ENCODE peak calls at places on chromosomes 12 and 14, in four cellular contexts. A, X, S and V are unnamed samples.

GRCh38 chr14:35400707-35401421 is 3.7 kb downstream of the NFKBIA start:
- DNase-seq in X (no peak), A (no peak), S (no peak), V (peak)

GRCh38 chr12:47894068-47894467 is 10.7 kb downstream of the VDR start:
- DNase-seq in X (no peak), A (no peak), S (no peak), V (no peak)

GRCh38 chr12:10363922-10364838 is 25.7 kb downstream of the KLRK1 start:
- DNase-seq in S (peak), X (no peak), A (peak), V (peak)

GRCh38 chr12:12681061-12681765 is 14.8 kb downstream of the GPR19 start:
- DNase-seq in S (no peak), A (no peak), X (no peak), V (no peak)

GRCh38 chr12:113366827-113367226 is 8.4 kb downstream of the PLBD2 start:
- DNase-seq in A (no peak), S (peak), X (no peak), V (no peak)

GRCh38 chr12:106645074-106645421 is 62.2 kb downstream of the RFX4 start:
- DNase-seq in X (no peak), A (no peak), S (peak), V (peak)

GRCh38 chr12:124747426-124748161 is 116.1 kb downstream of the SCARB1 start:
- DNase-seq in A (peak), S (no peak), X (no peak), V (no peak)

GRCh38 chr12:3885179-3886094 is 12.2 kb upstream of the PARP11 start:
- DNase-seq in X (peak), A (peak), S (no peak), V (no peak)

GRCh38 chr14:52977798-52978197 is 26.9 kb upstream of the FERMT2 start:
- DNase-seq in A (no peak), S (no peak), X (no peak), V (no peak)

GRCh38 chr14:73242274-73242960 is 5.1 kb downstream of the PAPLN start:
- DNase-seq in X (no peak), A (peak), S (no peak), V (no peak)

GRCh38 chr12:2693204-2693860 is 101.4 kb upstream of the FKBP4 start:
- DNase-seq in A (peak), X (no peak), S (no peak), V (no peak)

GRCh38 chr14:100159107-100159864 is at the start of gene DEGS2:
- DNase-seq in A (no peak), S (no peak), X (peak), V (peak)
- H3K27ac ChIP-seq in A (no peak), S (no peak), X (no peak), V (no peak)

DNA sequence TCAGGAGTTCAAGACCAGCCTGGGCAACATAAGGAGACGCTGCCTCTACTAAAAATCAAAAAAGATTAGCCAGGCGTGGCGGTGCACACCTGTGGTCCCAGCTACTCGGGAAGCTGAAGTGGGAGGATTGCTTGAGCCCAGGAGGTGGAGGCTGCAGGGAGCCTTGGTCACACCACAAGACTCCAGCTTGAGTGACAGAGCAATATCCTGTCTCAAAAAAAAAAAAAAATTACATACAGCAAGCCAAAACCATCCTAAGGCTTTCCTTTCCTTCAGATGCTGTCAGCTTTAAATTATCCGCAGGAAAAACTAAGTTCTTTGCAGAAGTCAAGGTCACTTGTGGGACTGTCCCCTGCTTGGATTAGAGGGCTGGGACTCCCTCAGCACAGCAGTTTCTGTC is 1.3 kb downstream of the CS start:
- DNase-seq in A (no peak), X (no peak), S (no peak), V (no peak)
- H3K27ac ChIP-seq in A (peak), X (peak), S (peak), V (no peak)

DNA sequence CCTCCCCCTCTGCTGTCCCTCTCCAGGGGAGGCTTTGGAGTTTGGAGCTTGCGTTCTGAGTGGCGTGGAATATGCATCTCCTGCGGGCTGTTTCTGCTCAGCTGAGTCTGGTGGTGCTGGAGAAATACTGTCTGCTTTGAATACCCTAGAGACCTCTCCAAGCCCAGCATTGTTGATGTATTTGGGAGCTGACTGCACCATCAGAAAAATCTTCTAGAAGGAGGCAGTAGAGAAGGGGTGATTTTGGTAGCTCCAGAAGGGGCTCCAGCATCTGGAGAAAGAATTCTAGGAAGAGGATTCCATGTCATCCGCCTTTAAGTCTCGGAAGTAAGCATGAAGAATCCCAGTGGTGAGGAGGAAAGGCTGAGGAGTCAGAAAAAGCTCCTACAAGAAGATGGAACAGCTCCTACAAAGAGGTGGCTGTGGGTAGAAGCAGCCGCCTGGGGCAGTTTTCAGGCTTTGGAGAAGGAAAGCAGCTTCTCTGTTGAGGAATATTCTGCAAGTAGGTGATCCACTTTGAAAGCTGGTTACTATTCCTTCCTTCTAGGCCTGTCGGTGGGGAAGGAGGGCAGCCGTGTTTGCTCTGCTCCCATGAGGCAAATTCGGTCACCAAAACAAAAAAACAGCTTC is 9.7 kb downstream of the MLXIP start:
- DNase-seq in A (no peak), S (peak), X (no peak), V (no peak)
- H3K27ac ChIP-seq in A (peak), S (peak), X (peak), V (peak)

DNA sequence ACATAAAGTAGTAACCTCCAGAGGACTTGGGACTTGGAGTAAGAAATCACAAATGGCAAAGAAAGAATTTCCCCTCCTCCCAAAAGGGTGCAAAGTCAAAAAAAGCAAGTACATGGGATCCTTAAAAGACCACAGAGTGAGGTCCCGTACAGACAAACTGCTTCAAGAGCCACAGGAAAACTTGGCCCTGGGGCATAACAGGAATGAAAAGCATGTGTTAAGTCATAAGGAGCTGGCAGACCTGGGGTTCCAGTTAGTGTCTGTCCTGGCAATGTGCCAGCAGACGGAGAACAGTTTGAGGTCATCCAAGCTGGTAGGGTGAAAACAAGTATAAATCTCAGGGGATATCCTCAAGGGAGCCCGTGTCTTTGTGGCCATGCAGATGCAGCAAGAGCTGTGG is 73.2 kb downstream of the HSD17B6 start:
- DNase-seq in S (peak), A (no peak), X (no peak), V (no peak)
- H3K27ac ChIP-seq in S (no peak), A (no peak), X (no peak), V (no peak)

GRCh38 chr14:104794641-104795467 is 694 bp downstream of the AKT1 start:
- DNase-seq in S (peak), X (peak), A (peak), V (no peak)

GRCh38 chr14:104797112-104798044 is 1.8 kb upstream of the AKT1 start:
- DNase-seq in A (peak), X (no peak), S (peak), V (no peak)

GRCh38 chr14:104795781-104796681 is 483 bp upstream of the AKT1 start:
- DNase-seq in X (peak), S (peak), A (peak), V (no peak)

GRCh38 chr14:104795468-104795780 is at the start of gene AKT1:
- DNase-seq in X (no peak), A (no peak), S (no peak), V (no peak)

DNA sequence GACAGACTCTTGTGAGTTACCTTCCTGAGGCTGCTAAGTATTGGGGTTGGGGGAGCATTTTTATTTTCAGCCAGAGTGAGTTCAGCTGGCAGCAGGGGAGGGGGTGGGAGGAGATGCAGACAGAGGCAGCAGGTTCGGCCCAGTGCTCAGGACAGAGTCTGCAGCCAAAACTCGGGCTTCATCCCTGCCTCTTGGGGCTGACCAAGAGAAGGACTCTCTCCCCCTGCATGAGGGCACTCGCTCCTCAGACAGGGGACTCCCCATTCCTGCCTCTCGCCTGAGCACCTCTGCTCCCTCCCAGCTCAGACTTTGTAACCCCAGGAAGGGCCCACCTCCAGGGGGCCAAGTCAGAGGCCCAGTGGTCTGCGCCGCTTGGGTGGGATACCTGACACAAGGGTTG is 1.1 kb upstream of the AKT1 start:
- DNase-seq in X (no peak), A (no peak), S (no peak), V (no peak)
- H3K27ac ChIP-seq in X (no peak), A (no peak), S (peak), V (no peak)

GRCh38 chr12:104551313-104551931 is 94.7 kb downstream of the CHST11 start:
- DNase-seq in A (peak), S (no peak), X (no peak), V (no peak)
- H3K27ac ChIP-seq in A (no peak), S (no peak), X (no peak), V (no peak)

GRCh38 chr12:94261781-94262180 is 113.4 kb downstream of the PLXNC1 start:
- DNase-seq in A (no peak), S (no peak), X (no peak), V (no peak)
- H3K27ac ChIP-seq in A (no peak), S (peak), X (peak), V (peak)